ENCODE peak calls at places on chromosomes 3 and 15, in five cellular contexts. E, J, S, N and R are unnamed samples.

GRCh38 chr3:86948840-86949239 is 42.1 kb downstream of the VGLL3 start:
- DNase-seq in E (no peak), J (no peak), S (no peak), N (no peak), R (no peak)

GRCh38 chr3:133489466-133490085 is 83.9 kb upstream of the CDV3 start:
- DNase-seq in E (no peak), J (no peak), S (no peak), N (no peak), R (no peak)

GRCh38 chr3:187403768-187404270 is 35.6 kb downstream of the RTP4 start:
- DNase-seq in E (peak), J (no peak), S (no peak), N (no peak), R (no peak)

GRCh38 chr15:58212909-58213526 is 74.8 kb downstream of the AQP9 start:
- DNase-seq in E (no peak), J (no peak), S (no peak), N (peak), R (no peak)

GRCh38 chr15:58981808-58982475 is 5.5 kb upstream of the RNF111 start:
- DNase-seq in E (no peak), J (no peak), S (no peak), N (no peak), R (no peak)

GRCh38 chr15:42171122-42171521 is 14.7 kb upstream of the PLA2G4F start:
- DNase-seq in E (no peak), J (no peak), S (no peak), N (no peak), R (no peak)

GRCh38 chr3:55434789-55435188 is 52.3 kb downstream of the WNT5A start:
- DNase-seq in E (peak), J (no peak), S (no peak), N (peak), R (no peak)

GRCh38 chr15:74400313-74400850 is 32.9 kb upstream of the CYP11A1 start:
- DNase-seq in E (no peak), J (no peak), S (no peak), N (no peak), R (no peak)

GRCh38 chr3:9398715-9399708 is 1.6 kb downstream of the SETD5 start:
- DNase-seq in E (no peak), J (no peak), S (no peak), N (no peak), R (no peak)

GRCh38 chr3:178246004-178246403 is 290.2 kb upstream of the KCNMB2 start:
- DNase-seq in E (no peak), J (no peak), S (no peak), N (peak), R (no peak)

GRCh38 chr3:120172070-120172469 is 77.8 kb upstream of the GSK3B start:
- DNase-seq in E (no peak), J (no peak), S (no peak), N (no peak), R (peak)

GRCh38 chr15:77144492-77145070 is 73.7 kb upstream of the TSPAN3 start:
- DNase-seq in E (no peak), J (no peak), S (no peak), N (no peak), R (no peak)

GRCh38 chr15:42919794-42920280 is 741 bp downstream of the TTBK2 start:
- DNase-seq in E (no peak), J (no peak), S (no peak), N (peak), R (peak)

GRCh38 chr3:171704002-171704401 is 106.3 kb downstream of the PLD1 start:
- DNase-seq in E (peak), J (no peak), S (no peak), N (peak), R (no peak)

GRCh38 chr3:127475975-127476374 is 114.6 kb downstream of the TPRA1 start:
- DNase-seq in E (no peak), J (no peak), S (no peak), N (no peak), R (no peak)

GRCh38 chr15:80991446-80991845 is 1.8 kb upstream of the MESD start:
- DNase-seq in E (no peak), J (no peak), S (peak), N (no peak), R (peak)

GRCh38 chr3:125257563-125257962 is 45.0 kb upstream of the SLC12A8 start:
- DNase-seq in E (no peak), J (no peak), S (no peak), N (no peak), R (no peak)

GRCh38 chr3:117165611-117166051 is 456.1 kb downstream of the TUSC7 start:
- DNase-seq in E (no peak), J (no peak), S (no peak), N (no peak), R (no peak)

GRCh38 chr3:86774082-86774691 is 216.8 kb downstream of the VGLL3 start:
- DNase-seq in E (no peak), J (no peak), S (no peak), N (no peak), R (no peak)

GRCh38 chr3:94665922-94666321 is 603.1 kb downstream of the NSUN3 start:
- DNase-seq in E (no peak), J (no peak), S (no peak), N (no peak), R (no peak)

GRCh38 chr3:36172699-36173098 is 207.6 kb upstream of the STAC start:
- DNase-seq in E (no peak), J (no peak), S (no peak), N (no peak), R (no peak)

GRCh38 chr3:175356899-175357324 is 497.8 kb downstream of the NAALADL2 start:
- DNase-seq in E (no peak), J (no peak), S (no peak), N (no peak), R (no peak)

DNA sequence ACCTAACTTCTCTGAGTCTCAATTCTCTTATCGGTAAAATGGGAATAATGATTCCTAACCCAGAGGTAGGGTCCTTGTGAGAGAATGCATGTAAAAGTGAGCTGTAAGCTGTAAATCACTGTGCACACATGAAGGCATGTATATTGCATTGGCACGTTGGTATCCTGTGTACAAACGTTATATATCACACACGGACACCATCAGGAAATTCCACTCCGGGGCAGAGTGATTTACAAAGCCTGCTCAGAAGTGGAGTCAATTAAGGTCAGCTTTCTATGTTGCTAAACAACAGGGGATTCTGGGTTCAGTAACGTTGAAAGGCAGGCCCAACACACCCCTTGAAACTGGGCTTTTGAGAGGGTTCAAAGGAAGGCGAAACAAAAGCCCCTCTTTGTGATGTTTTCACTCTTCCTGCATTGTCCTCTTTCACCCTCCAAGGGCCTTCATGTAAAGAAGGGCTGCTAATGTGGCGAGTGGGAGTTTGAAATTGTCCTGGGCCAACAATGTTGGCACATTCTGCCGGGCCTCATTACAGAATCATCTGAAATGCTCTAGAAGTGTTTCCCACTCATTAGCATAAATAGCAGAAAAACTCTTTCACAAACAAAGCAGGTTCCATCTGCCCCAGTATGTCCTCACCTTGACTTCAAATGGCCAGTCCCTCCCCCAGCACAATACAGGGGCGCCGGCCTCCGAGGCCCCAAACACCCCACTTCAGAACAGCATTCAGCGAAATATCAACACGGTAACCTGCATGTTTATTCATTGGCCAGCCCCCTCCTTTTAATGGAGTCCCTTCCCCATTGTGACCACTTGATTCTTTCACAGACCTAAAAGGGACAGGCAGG is 76.3 kb downstream of the HES1 start:
- DNase-seq in E (no peak), J (no peak), S (no peak), N (no peak), R (no peak)
- H3K27ac ChIP-seq in E (no peak), J (peak), S (no peak), N (no peak), R (no peak)

GRCh38 chr3:71425491-71426071 is 157.9 kb downstream of the FOXP1 start:
- DNase-seq in E (no peak), J (no peak), S (no peak), N (no peak), R (no peak)
- H3K27ac ChIP-seq in E (no peak), J (no peak), S (no peak), N (no peak), R (no peak)

GRCh38 chr3:113754486-113755159 is 7.8 kb downstream of the ATP6V1A start:
- DNase-seq in E (no peak), J (no peak), S (no peak), N (no peak), R (no peak)
- H3K27ac ChIP-seq in E (no peak), J (no peak), S (peak), N (no peak), R (no peak)

DNA sequence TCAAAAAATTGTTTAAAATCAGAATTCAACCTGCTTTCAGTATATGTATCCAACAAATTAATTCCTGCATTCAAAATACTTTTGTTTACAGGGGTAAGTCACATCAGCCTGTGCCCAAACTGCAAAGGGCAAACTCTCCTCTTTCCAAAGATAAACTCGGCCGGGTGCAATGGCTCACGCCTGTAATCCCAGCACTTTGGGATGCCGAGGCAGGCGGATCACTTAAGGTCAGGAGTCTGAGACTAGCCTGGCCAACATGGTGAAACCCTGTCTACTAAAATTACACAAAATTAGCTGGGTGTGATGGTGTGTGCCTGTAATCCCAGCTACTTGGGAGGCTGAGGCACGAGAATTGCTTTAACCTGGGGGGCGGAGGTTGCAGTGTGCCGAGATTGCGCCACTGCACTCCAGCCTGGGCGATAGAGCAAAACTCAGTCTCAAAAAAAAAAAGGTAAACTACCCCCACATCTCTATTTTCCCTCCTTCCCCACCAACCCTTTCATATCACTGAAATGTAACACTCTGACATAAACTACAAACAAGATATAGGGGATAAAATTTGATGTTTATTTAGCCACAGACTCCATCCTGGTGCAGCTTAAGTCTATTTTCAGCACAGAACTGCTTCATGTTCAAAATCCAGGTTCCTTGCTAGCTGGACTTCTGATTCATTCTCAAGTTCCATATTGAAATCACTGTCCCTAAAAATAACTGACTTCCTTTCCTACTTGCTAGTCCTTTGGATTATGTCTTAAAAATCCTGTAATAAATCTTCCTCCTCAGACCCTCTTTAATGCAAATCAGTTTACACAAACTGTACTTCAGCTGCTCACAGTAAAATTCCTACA is 15.4 kb downstream of the UBP1 start:
- DNase-seq in E (no peak), J (no peak), S (no peak), N (no peak), R (no peak)
- H3K27ac ChIP-seq in E (no peak), J (no peak), S (no peak), N (no peak), R (no peak)

DNA sequence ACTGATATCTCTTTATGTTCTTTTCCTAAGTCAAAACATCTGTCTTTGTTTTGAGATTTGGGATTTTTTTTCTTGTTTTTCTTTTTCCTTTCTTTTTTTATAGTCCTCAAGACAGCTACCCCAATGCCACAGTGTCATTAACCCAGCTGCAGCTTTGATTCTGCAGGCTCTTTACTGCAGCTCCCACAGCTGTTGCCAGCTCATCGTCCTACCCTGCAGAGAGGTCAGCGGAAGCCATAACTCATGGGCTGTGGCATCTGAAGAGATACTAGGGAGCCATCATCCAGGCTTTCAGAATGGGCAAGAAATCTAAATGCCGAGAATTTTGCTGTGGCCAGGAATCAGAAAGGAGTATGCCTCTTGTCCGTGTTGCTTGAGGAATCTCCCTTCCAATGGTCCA is 44.3 kb upstream of the SLC24A5 start:
- DNase-seq in E (no peak), J (no peak), S (no peak), N (no peak), R (no peak)
- H3K27ac ChIP-seq in E (no peak), J (no peak), S (no peak), N (no peak), R (no peak)

GRCh38 chr3:190000861-190001196 is 119.9 kb downstream of the P3H2 start:
- DNase-seq in E (no peak), J (no peak), S (no peak), N (no peak), R (no peak)

GRCh38 chr3:190005343-190006113 is 115.2 kb downstream of the P3H2 start:
- DNase-seq in E (no peak), J (no peak), S (no peak), N (no peak), R (no peak)

GRCh38 chr3:190001426-190001825 is 119.3 kb downstream of the P3H2 start:
- DNase-seq in E (no peak), J (no peak), S (no peak), N (no peak), R (no peak)

GRCh38 chr3:190004656-190005055 is 116.0 kb downstream of the P3H2 start:
- DNase-seq in E (no peak), J (no peak), S (no peak), N (no peak), R (no peak)

DNA sequence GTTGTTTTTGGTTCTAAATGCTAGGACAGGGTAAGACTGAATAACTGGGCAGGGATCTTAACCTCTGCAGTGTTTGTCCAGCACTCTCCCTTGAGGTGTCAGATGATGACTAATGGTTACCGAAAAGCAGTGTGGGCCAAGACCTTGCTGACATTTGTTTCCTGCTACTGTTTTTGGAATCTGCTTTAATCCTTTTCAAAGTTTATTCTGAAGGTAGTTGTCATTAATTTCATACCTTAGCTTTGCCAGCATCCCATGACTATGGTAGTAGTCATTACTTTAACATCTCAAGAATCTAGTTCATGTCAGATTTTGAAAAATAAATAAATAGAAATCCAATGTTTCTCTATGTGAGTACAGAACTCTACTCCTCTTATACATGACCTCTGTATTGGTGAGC is 117.0 kb downstream of the P3H2 start:
- DNase-seq in E (no peak), J (no peak), S (no peak), N (no peak), R (no peak)
- H3K27ac ChIP-seq in E (no peak), J (no peak), S (no peak), N (no peak), R (no peak)

GRCh38 chr3:16374047-16375019 is 109.3 kb downstream of the OXNAD1 start:
- DNase-seq in E (no peak), J (no peak), S (no peak), N (no peak), R (no peak)

GRCh38 chr3:16375891-16376290 is 110.9 kb downstream of the OXNAD1 start:
- DNase-seq in E (no peak), J (no peak), S (no peak), N (no peak), R (no peak)

GRCh38 chr3:16372362-16373269 is 107.6 kb downstream of the OXNAD1 start:
- DNase-seq in E (no peak), J (no peak), S (peak), N (no peak), R (no peak)

GRCh38 chr3:16370872-16371740 is 106.1 kb downstream of the OXNAD1 start:
- DNase-seq in E (no peak), J (no peak), S (no peak), N (peak), R (no peak)

DNA sequence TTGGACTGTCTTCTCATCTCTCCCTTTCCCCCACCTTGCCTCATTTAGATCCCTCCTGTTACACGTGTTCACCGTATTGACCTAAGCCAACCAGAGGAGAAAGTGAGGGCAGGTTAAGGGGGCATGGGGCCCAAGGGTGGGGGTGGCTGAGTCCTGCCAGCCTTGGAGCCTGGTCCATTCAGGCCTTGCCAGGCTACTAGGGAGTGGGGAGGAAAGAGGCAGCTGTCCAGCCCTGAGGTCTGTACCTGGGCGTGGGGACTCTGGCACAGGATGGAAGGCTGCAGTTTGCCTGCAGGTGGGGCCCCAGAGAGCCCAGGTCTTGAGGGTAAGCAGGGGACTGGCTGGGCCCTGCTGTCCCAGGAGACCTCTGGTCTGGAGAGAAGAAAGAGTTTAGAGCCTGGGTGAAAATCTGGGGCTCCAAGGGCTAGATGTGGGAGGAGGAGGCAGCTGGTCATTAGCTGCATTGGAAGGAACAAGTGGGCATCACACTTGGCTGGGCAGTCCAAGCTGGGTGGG is 108.3 kb downstream of the OXNAD1 start:
- DNase-seq in E (no peak), J (no peak), S (no peak), N (no peak), R (no peak)
- H3K27ac ChIP-seq in E (no peak), J (no peak), S (peak), N (no peak), R (no peak)

DNA sequence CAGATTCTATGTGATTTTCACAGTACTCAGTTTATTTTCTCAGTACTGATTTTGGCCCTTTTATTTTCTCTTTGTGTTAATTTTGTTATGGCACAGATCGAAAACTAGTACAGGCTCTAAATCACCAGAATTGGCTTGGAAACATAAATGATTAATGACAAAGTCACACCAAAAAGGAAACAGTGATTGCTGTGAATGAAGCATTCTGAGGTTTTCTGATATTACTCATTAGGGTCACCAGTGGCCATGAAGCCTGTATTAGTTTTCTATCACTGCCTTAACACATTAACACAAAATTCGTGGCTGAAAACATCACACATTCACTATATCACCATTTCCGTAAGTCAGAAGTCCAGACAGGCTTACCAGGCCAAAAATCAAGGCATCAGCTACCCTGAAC is 343.0 kb upstream of the THRB start:
- DNase-seq in E (no peak), J (no peak), S (no peak), N (no peak), R (no peak)
- H3K27ac ChIP-seq in E (no peak), J (no peak), S (no peak), N (no peak), R (no peak)